ENCODE peak calls at places on chromosome 13, in ten cellular contexts. L is smooth muscle cell of the brain vasculature; F is T-cell; Y is activated CD4-positive, alpha-beta T cell treated with anti-CD3 and anti-CD28 coated beads, Interleukin-2, amount 50 U/mL, for 1 hour; C is transverse colon; E is NCI-H1092; V is nephron progenitor cell; O is stimulated activated CD4-positive, alpha-beta T cell treated with anti-CD3 and anti-CD28 coated beads, Interleukin-1b, Interleukin-23, amount 100 ng/mL, for 48 hours; A is T-helper 9 cell; X is activated CD4-positive, CD25-positive, alpha-beta regulatory T cell treated with anti-CD3 and anti-CD28 coated beads, Interleukin-2, amount 50 U/mL, for 72 hours. I is an unnamed sample.
A peak's percentile ranks its signal among the peaks of the same experiment; 100 is the strongest.

GRCh38 chr13:98520674-98521449 is 56.0 kb downstream of the STK24 start:
- DNase-seq in L (no peak), F (no peak), Y (no peak), C (no peak), E (no peak), V (no peak), O (no peak), A (no peak), X (no peak), I (no peak)

GRCh38 chr13:26839682-26840081 is 79.1 kb upstream of the GPR12 start:
- DNase-seq in L (no peak), F (no peak), Y (no peak), C (no peak), E (peak; percentile 87), V (no peak), O (no peak), A (no peak), X (no peak), I (no peak)

GRCh38 chr13:96817336-96817941 is 176.8 kb downstream of the OXGR1 start:
- DNase-seq in L (no peak), F (no peak), Y (no peak), C (no peak), E (no peak), V (no peak), O (no peak), A (no peak), X (no peak), I (no peak)

GRCh38 chr13:104143760-104144406 is 1077.7 kb upstream of the SLC10A2 start:
- DNase-seq in L (no peak), F (no peak), Y (no peak), C (no peak), E (peak; percentile 77), V (peak; percentile 28), O (no peak), A (no peak), X (no peak), I (no peak)

GRCh38 chr13:35923347-35923746 is 207.8 kb downstream of the DCLK1 start:
- DNase-seq in L (no peak), F (no peak), Y (no peak), C (no peak), E (no peak), V (no peak), O (no peak), A (no peak), X (no peak), I (no peak)

GRCh38 chr13:30681489-30682242 is 53.7 kb upstream of the ALOX5AP start:
- DNase-seq in L (no peak), F (no peak), Y (no peak), C (no peak), E (no peak), V (no peak), O (no peak), A (no peak), X (no peak), I (peak; percentile 23)

GRCh38 chr13:32381539-32381938 is 46.4 kb downstream of the N4BP2L1 start:
- DNase-seq in L (no peak), F (peak; percentile 8), Y (no peak), C (no peak), E (no peak), V (peak; percentile 3), O (no peak), A (no peak), X (no peak), I (peak; percentile 3)

GRCh38 chr13:104327217-104327616 is 1261.0 kb upstream of the SLC10A2 start:
- DNase-seq in L (no peak), F (no peak), Y (no peak), C (no peak), E (no peak), V (no peak), O (no peak), A (no peak), X (no peak), I (no peak)

GRCh38 chr13:112619730-112620639 is 32.0 kb upstream of the TUBGCP3 start:
- DNase-seq in L (no peak), F (no peak), Y (no peak), C (no peak), E (peak; percentile 96), V (peak; percentile 65), O (no peak), A (no peak), X (no peak), I (no peak)

I was measured in AG09319.